ENCODE peak calls at places on chromosome 18, in six cellular contexts. F is HepG2, P is IMR-90, N is K562, U is H1, O is GM12878. R is an unnamed sample.

GRCh38 chr18:67400502-67401117 is 115.9 kb downstream of the DSEL start:
- DNase-seq in F (no peak), P (peak), N (no peak), U (no peak), O (no peak), R (no peak)

GRCh38 chr18:46276736-46277135 is 172.6 kb downstream of the HAUS1 start:
- DNase-seq in F (no peak), P (no peak), N (no peak), U (no peak), O (no peak), R (no peak)

GRCh38 chr18:55838322-55838721 is 250.3 kb upstream of the TCF4 start:
- DNase-seq in F (no peak), P (no peak), N (peak), U (no peak), O (no peak), R (no peak)

GRCh38 chr18:57856707-57857280 is 53.7 kb upstream of the ATP8B1 start:
- DNase-seq in F (no peak), P (no peak), N (no peak), U (no peak), O (no peak), R (no peak)

GRCh38 chr18:10424576-10425314 is 29.7 kb upstream of the APCDD1 start:
- DNase-seq in F (no peak), P (no peak), N (no peak), U (no peak), O (no peak), R (no peak)

GRCh38 chr18:44680271-44681038 is at the start of gene SETBP1:
- DNase-seq in F (no peak), P (peak), N (no peak), U (no peak), O (no peak), R (peak)

GRCh38 chr18:59249186-59249774 is 24.0 kb downstream of the RAX start:
- DNase-seq in F (peak), P (peak), N (peak), U (no peak), O (no peak), R (peak)

GRCh38 chr18:189254-189653 is 30.9 kb downstream of the USP14 start:
- DNase-seq in F (peak), P (no peak), N (no peak), U (no peak), O (no peak), R (no peak)

GRCh38 chr18:57441395-57441794 is 6.2 kb downstream of the ONECUT2 start:
- DNase-seq in F (no peak), P (peak), N (no peak), U (no peak), O (no peak), R (no peak)

GRCh38 chr18:67194886-67195285 is 321.6 kb downstream of the DSEL start:
- DNase-seq in F (no peak), P (no peak), N (no peak), U (no peak), O (no peak), R (no peak)

GRCh38 chr18:51032193-51032592 is 2.2 kb downstream of the SMAD4 start:
- DNase-seq in F (no peak), P (no peak), N (no peak), U (no peak), O (no peak), R (no peak)
- H3K9ac ChIP-seq in F (peak), P (peak), N (no peak), U (no peak), O (peak), R (peak)

GRCh38 chr18:2906522-2907458 is 60.0 kb downstream of the EMILIN2 start:
- DNase-seq in F (peak), P (no peak), N (peak), U (no peak), O (no peak), R (peak)
- H2AFZ ChIP-seq in F (no peak), P (peak), N (peak), U (no peak), O (peak), R (peak)

GRCh38 chr18:35836932-35837331 is 135.5 kb upstream of the RMP24 start:
- DNase-seq in F (no peak), P (no peak), N (no peak), U (no peak), O (no peak), R (no peak)

GRCh38 chr18:35841283-35841682 is 131.2 kb upstream of the RMP24 start:
- DNase-seq in F (no peak), P (no peak), N (no peak), U (no peak), O (no peak), R (no peak)

GRCh38 chr18:35835366-35835765 is 137.1 kb upstream of the RMP24 start:
- DNase-seq in F (no peak), P (no peak), N (no peak), U (no peak), O (no peak), R (no peak)

GRCh38 chr18:35837922-35838496 is 134.5 kb upstream of the RMP24 start:
- DNase-seq in F (no peak), P (no peak), N (no peak), U (no peak), O (no peak), R (no peak)

GRCh38 chr18:35835838-35836237 is 136.6 kb upstream of the RMP24 start:
- DNase-seq in F (no peak), P (no peak), N (no peak), U (no peak), O (peak), R (no peak)
- TF ChIP-seq USF2 in F (no peak), P (no peak), N (no peak), U (no peak), O (no peak), R (no peak)

DNA sequence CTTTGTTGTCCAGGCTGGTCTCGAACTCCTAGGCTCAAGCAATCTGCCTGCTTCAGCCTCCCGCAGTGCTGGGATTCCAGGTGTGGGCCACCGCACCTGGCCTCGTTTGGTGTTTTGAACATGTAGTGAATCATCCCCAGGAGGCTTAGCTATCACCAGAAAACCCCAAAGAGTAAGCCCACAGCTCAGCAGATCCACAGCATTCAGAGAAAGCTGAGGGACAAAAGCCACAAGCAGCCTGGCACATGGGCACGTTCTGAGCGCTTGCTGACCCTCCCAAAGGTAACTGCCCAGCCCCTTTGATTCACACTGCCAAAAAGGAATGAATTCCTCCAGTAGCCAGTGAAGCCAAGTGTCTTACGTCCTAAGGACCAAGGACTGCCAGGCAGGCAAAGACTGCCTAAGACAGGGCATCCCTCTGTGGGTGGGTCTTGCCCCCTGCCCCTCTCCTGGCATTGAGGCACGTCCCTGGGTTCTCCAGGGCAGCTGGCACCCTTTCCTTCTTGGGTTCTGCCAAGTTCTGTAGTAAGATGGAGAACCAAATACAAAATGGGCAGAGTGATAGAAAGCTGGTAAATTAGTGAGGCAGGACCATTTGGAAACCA is 31.7 kb downstream of the MBP start:
- DNase-seq in F (no peak), P (no peak), N (no peak), U (no peak), O (no peak), R (no peak)
- H3K9ac ChIP-seq in F (no peak), P (peak), N (no peak), U (no peak), O (peak), R (peak)

GRCh38 chr18:31170335-31170734 is 7.7 kb upstream of the DSC1 start:
- DNase-seq in F (no peak), P (no peak), N (peak), U (no peak), O (no peak), R (no peak)
- H2AFZ ChIP-seq in F (no peak), P (no peak), N (no peak), U (no peak), O (no peak), R (no peak)

GRCh38 chr18:60549338-60549960 is 176.9 kb upstream of the MC4R start:
- DNase-seq in F (peak), P (peak), N (peak), U (peak), O (no peak), R (peak)
- TF ChIP-seq USF2 in F (no peak), P (no peak), N (no peak), U (no peak), O (no peak), R (no peak)

DNA sequence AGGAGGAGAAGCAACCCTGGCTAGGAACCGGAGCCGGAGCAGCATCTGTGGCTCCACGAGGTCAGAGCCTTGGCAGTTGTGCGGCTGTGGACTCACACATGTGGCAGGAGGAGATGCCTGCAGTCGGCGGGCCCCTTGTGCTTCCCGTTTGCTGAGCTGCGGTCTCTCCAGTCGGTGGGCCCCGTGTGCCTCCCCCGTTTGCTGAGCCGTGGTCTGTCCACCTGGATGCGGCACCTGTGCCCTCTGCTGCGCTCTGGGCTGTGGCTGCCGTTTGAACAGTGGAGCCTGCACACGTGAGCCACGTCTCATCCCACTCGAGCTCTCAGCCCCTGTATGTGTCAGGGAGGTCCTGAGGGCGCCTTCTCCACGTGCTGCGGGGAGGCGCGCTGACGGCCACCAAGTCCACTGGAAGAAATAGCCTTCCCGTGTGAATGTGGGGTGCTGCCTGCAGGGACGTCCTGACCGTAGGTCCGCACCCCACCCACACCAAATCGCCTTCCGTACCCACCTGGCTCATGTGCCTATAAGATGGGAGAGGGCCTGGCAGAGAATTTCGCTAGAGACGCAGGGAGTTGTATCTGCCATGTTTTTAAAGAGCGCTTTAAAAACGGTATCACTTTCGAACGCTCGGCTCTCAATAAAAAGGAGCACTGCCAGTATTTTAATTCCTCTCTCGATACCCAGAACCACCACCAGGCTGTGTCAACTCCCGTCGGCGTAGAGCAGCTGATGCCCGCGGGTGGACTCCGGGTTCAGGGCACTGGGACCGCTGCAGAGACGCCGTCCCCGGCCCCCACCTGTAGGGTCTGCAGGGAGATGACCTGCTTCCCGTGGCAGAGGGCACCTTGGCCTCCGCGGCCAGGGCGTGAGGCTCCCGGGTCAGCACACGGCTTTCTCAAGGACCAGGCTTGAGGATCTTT is 117.0 kb downstream of the NFATC1 start:
- DNase-seq in F (no peak), P (no peak), N (no peak), U (no peak), O (no peak), R (no peak)
- H3K9ac ChIP-seq in F (no peak), P (no peak), N (no peak), U (no peak), O (no peak), R (no peak)

DNA sequence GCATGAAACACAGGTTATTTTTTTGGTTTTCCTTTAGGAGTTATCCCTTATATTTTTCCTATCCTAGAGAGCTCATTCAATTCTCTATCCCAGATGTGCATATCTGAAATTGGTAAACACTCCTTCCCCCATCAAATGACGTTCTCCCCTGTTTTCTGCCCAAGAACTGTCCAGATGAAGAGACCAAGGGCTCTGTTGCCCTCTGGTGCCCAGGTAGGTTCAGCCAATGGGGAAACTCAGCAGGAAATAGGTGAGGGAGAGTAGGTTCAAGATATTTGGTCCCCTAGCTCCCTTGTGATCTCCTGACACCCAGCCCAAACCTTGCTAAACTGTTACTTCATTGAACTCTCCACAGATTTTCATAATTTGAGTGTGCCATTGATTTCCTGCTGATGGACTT is 14.1 kb upstream of the INO80C start:
- DNase-seq in F (no peak), P (no peak), N (no peak), U (no peak), O (no peak), R (no peak)
- H2AFZ ChIP-seq in F (no peak), P (no peak), N (no peak), U (no peak), O (no peak), R (no peak)

GRCh38 chr18:22977847-22978701 is 44.9 kb downstream of the RBBP8 start:
- DNase-seq in F (no peak), P (peak), N (no peak), U (no peak), O (no peak), R (no peak)
- TF ChIP-seq USF2 in F (no peak), P (no peak), N (no peak), U (no peak), O (no peak), R (no peak)

GRCh38 chr18:77668219-77668618 is 418.6 kb downstream of the GALR1 start:
- DNase-seq in F (no peak), P (no peak), N (no peak), U (no peak), O (no peak), R (no peak)

GRCh38 chr18:77666613-77667012 is 417.0 kb downstream of the GALR1 start:
- DNase-seq in F (no peak), P (no peak), N (no peak), U (no peak), O (no peak), R (no peak)

GRCh38 chr18:77676901-77677300 is 427.3 kb downstream of the GALR1 start:
- DNase-seq in F (no peak), P (no peak), N (no peak), U (peak), O (no peak), R (no peak)

DNA sequence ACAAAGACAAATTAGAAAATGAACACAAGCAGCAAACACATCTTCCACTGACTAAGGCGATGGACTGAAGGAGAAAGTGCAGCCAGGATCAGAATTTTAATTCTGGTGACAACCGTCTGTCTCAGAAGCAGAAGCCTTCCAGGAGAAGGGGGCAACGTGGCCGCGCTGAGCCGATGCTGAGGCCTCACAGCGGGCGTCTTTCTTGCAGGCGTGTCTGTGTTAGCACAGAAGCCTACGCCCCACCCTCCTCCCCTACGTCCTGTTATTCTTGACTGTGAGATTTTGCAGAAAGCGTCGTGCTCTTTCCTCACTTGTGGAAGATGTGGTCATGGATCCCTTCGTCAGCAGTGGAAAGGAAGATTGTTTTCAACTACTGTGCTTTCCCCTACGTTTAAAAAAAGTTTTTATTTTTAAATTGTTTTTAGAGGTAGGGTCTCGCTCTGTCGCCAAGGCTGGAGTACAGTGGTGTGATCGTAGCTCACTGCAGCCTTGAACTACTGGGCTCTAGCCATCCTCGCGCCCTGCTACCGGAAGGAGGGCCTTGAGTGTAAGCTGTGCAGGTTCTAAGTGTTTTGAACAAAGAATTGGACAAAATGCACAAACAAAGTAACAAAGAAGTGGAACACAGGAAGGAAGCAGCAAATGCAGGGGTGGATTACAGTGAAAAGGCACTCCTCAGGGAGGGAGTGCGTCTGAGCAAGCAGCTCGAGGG is 422.0 kb downstream of the GALR1 start:
- DNase-seq in F (no peak), P (no peak), N (peak), U (no peak), O (no peak), R (no peak)
- H3K9ac ChIP-seq in F (no peak), P (no peak), N (no peak), U (no peak), O (no peak), R (no peak)

R was measured in SK-N-SH.